ENCODE peak calls at places on chromosomes 1 and 21, in nine cellular contexts. M is fibroblast of pulmonary artery, P is choroid plexus epithelial cell, Y is Calu3, L is PC-9, H is fibroblast of lung, T is A549, S is AG04449, R is AG09319. E is an unnamed sample.

GRCh38 chr1:86546787-86547221 is at the start of gene CLCA4:
- DNase-seq in M (no peak), P (no peak), Y (no peak), L (peak; percentile 44), H (no peak), T (no peak), S (no peak), R (no peak), E (no peak)

GRCh38 chr1:84698718-84699117 is 8.5 kb upstream of the SSX2IP start:
- DNase-seq in M (peak; percentile 87), P (peak; percentile 82), Y (no peak), L (peak; percentile 75), H (peak; percentile 88), T (peak; percentile 16), S (no peak), R (no peak), E (no peak)

GRCh38 chr1:161119379-161120061 is 1.6 kb downstream of the NIT1 start:
- DNase-seq in M (peak; percentile 78), P (peak; percentile 93), Y (peak; percentile 36), L (peak; percentile 49), H (peak; percentile 80), T (peak; percentile 85), S (no peak), R (no peak), E (no peak)

GRCh38 chr1:63935553-63935952 is 161.7 kb downstream of the ROR1 start:
- DNase-seq in M (no peak), P (no peak), Y (no peak), L (no peak), H (no peak), T (no peak), S (no peak), R (no peak), E (no peak)

GRCh38 chr21:17612023-17612564 is 607 bp downstream of the BTG3 start:
- DNase-seq in M (peak; percentile 60), P (peak; percentile 60), Y (peak; percentile 22), L (peak; percentile 43), H (peak; percentile 50), T (no peak), S (no peak), R (no peak), E (no peak)

GRCh38 chr1:32055426-32055825 is 17.3 kb upstream of the TMEM39B start:
- DNase-seq in M (no peak), P (no peak), Y (no peak), L (no peak), H (no peak), T (no peak), S (no peak), R (no peak), E (no peak)

GRCh38 chr1:43234267-43234666 is 35.5 kb upstream of the TMEM125 start:
- DNase-seq in M (no peak), P (no peak), Y (no peak), L (no peak), H (no peak), T (no peak), S (no peak), R (no peak), E (no peak)

GRCh38 chr21:41045534-41046268 is 122.3 kb upstream of the BACE2 start:
- DNase-seq in M (no peak), P (no peak), Y (peak; percentile 12), L (no peak), H (no peak), T (no peak), S (no peak), R (no peak), E (no peak)

GRCh38 chr1:63877816-63878215 is 104.0 kb downstream of the ROR1 start:
- DNase-seq in M (peak; percentile 57), P (peak; percentile 77), Y (peak; percentile 67), L (peak; percentile 96), H (peak; percentile 93), T (no peak), S (no peak), R (no peak), E (no peak)

GRCh38 chr1:170510163-170510562 is 21.8 kb upstream of the GORAB start:
- DNase-seq in M (no peak), P (no peak), Y (no peak), L (no peak), H (peak; percentile 13), T (no peak), S (no peak), R (no peak), E (no peak)

GRCh38 chr1:18110598-18110939 is 3.0 kb downstream of the IGSF21 start:
- DNase-seq in M (no peak), P (no peak), Y (no peak), L (no peak), H (no peak), T (no peak), S (no peak), R (no peak), E (no peak)

GRCh38 chr1:30718636-30719405 is 4.6 kb downstream of the MATN1 start:
- DNase-seq in M (peak; percentile 99), P (peak; percentile 99), Y (peak; percentile 98), L (peak; percentile 79), H (peak; percentile 98), T (peak; percentile 66), S (peak; percentile 86), R (peak; percentile 97), E (peak; percentile 36)

GRCh38 chr1:113283914-113284313 is 106.4 kb upstream of the MAGI3 start:
- DNase-seq in M (peak; percentile 7), P (peak; percentile 5), Y (no peak), L (no peak), H (peak; percentile 18), T (no peak), S (no peak), R (no peak), E (no peak)

GRCh38 chr1:221272940-221273339 is 393.7 kb downstream of the HLX start:
- DNase-seq in M (peak; percentile 10), P (no peak), Y (peak; percentile 27), L (no peak), H (no peak), T (no peak), S (no peak), R (no peak), E (no peak)
- TF ChIP-seq CTCF in M (no peak), P (no peak), Y (no peak), L (no peak), H (peak; percentile 4), T (no peak), S (no peak), R (no peak), E (no peak)

GRCh38 chr1:88683848-88684481 is at the start of gene PKN2:
- DNase-seq in M (peak; percentile 99), P (peak; percentile 99), Y (peak; percentile 98), L (peak; percentile 98), H (peak; percentile 99), T (peak; percentile 69), S (peak; percentile 87), R (peak; percentile 97), E (peak; percentile 87)
- TF ChIP-seq CTCF in M (no peak), P (peak; percentile 15), Y (no peak), L (no peak), H (peak; percentile 4), T (no peak), S (peak; percentile 35), R (peak; percentile 17), E (peak; percentile 36)

DNA sequence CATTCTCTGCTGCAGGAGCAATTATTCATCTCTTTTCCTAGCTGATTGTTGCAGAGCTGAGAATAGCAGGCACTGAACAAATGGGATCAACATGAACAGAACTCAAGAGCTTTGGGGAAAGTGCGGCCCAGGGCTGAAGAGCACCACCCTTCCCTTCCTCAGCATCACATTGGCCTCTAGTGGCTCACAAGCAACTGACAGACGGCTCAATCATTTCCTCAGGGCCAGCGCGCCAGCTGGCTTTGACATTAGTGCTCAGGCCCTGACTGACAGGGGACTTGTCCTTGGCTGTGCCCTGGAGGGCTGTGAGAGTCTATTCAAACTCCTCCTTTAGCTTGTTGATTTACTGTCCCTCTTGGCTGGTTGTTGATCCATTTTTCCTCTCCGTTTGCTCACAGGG is 295.4 kb downstream of the HLX start:
- DNase-seq in M (peak; percentile 18), P (no peak), Y (no peak), L (no peak), H (peak; percentile 17), T (no peak), S (no peak), R (no peak), E (no peak)
- TF ChIP-seq CTCF in M (no peak), P (no peak), Y (no peak), L (no peak), H (peak; percentile 3), T (no peak), S (no peak), R (no peak), E (no peak)

GRCh38 chr1:108708726-108709660 is 3.7 kb upstream of the FNDC7 start:
- DNase-seq in M (no peak), P (peak; percentile 52), Y (no peak), L (no peak), H (no peak), T (peak; percentile 12), S (no peak), R (no peak), E (no peak)
- TF ChIP-seq CTCF in M (peak; percentile 9), P (peak; percentile 37), Y (no peak), L (no peak), H (no peak), T (no peak), S (no peak), R (no peak), E (no peak)

GRCh38 chr1:19439464-19440171 is 45.7 kb downstream of the CAPZB start:
- DNase-seq in M (peak; percentile 41), P (peak; percentile 75), Y (no peak), L (no peak), H (no peak), T (no peak), S (no peak), R (no peak), E (no peak)
- TF ChIP-seq CTCF in M (peak; percentile 11), P (peak; percentile 51), Y (no peak), L (no peak), H (peak; percentile 7), T (no peak), S (peak; percentile 3), R (no peak), E (no peak)

DNA sequence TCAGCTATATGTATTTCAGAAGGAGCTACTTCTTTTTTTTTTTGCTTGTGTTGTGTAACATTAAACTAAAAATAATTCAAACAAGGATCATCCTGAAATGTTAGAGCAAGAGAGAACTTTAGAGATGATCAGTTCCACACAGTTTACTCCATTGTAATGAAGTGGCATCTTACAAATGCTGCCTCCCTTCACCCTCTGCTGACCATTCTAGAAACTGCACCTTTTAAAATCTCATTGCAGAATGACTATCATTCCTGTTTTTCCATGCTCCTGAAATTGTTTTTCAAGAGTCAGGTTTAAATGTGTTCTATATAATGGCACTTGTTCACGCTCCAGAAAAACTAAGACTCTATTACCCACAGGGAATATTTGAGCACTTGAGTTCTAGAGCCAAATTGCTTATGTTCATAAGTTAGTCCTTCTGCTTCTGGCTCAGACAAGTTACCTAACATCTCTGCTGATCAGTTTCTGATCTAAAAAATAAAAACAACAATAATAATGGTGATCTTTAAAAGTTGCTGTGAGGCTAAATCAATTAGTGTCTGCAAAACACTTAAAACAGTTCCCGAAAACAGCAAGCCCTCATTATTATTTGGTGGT is 21.5 kb upstream of the SLC44A5 start:
- DNase-seq in M (peak; percentile 65), P (peak; percentile 63), Y (peak; percentile 36), L (no peak), H (peak; percentile 29), T (peak; percentile 4), S (no peak), R (peak; percentile 15), E (no peak)
- TF ChIP-seq CTCF in M (peak; percentile 87), P (peak; percentile 80), Y (peak; percentile 62), L (peak; percentile 87), H (peak; percentile 69), T (peak; percentile 53), S (peak; percentile 68), R (peak; percentile 83), E (peak; percentile 64)

E was measured in thoracic aorta.